ENCODE peak calls at places on chromosome 22, in six cellular contexts. G, N, J, M, S and D are unnamed samples.

GRCh38 chr22:23204125-23204488 is 23.8 kb downstream of the BCR start:
- DNase-seq in G (no peak), N (no peak), J (no peak), M (no peak), S (no peak), D (no peak)

GRCh38 chr22:50268655-50269113 is 1.5 kb downstream of the MAPK11 start:
- DNase-seq in G (no peak), N (no peak), J (no peak), M (no peak), S (no peak), D (no peak)

GRCh38 chr22:29524440-29525191 is 28.9 kb downstream of the THOC5 start:
- DNase-seq in G (peak), N (peak), J (no peak), M (peak), S (peak), D (peak)

GRCh38 chr22:36934153-36934939 is 20.9 kb downstream of the CSF2RB start:
- DNase-seq in G (no peak), N (no peak), J (no peak), M (no peak), S (peak), D (no peak)

GRCh38 chr22:49087716-49088660 is 739.7 kb downstream of the BRD1 start:
- DNase-seq in G (no peak), N (no peak), J (no peak), M (no peak), S (no peak), D (no peak)

GRCh38 chr22:22410121-22410520 is 98.4 kb downstream of the ZNF280B start:
- DNase-seq in G (no peak), N (no peak), J (no peak), M (no peak), S (no peak), D (no peak)

GRCh38 chr22:36470162-36470993 is 11.1 kb downstream of the TXN2 start:
- DNase-seq in G (peak), N (peak), J (peak), M (peak), S (peak), D (peak)

GRCh38 chr22:42343551-42344081 is 73.2 kb upstream of the TCF20 start:
- DNase-seq in G (no peak), N (no peak), J (no peak), M (no peak), S (no peak), D (no peak)

GRCh38 chr22:50599816-50600454 is 658 bp upstream of the MAPK8IP2 start:
- DNase-seq in G (peak), N (peak), J (peak), M (no peak), S (peak), D (peak)

GRCh38 chr22:20551805-20552449 is 44.5 kb downstream of the MED15 start:
- DNase-seq in G (no peak), N (no peak), J (no peak), M (no peak), S (no peak), D (no peak)

GRCh38 chr22:49156662-49157285 is 670.9 kb downstream of the BRD1 start:
- DNase-seq in G (no peak), N (no peak), J (no peak), M (no peak), S (no peak), D (no peak)

GRCh38 chr22:48250286-48250895 is 1487.9 kb downstream of the TBC1D22A start:
- DNase-seq in G (no peak), N (no peak), J (no peak), M (no peak), S (no peak), D (no peak)

GRCh38 chr22:43923631-43924548 is at the start of gene PNPLA3:
- DNase-seq in G (peak), N (peak), J (peak), M (peak), S (peak), D (peak)
- H4K8ac ChIP-seq in G (peak), N (peak), J (no peak), M (peak), S (no peak), D (peak)

DNA sequence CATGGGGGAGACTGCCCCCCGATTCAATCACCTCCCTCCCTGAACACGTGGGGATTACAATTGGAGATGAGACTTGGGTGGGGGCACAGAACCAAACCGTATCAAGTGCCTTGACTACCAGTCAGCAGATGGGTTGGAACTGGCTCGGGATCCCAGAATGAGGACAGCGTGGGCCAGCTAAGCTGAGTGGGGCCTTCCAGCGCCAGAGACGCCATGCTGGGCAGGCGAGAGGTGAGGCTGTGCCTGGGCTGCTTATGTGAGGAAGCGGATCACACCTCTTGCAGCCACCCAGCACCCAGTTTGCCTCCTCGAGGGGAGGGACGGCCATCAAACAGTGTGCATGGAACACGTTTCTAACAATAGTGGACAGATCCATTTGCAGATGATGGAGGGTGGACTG is 195.1 kb downstream of the TBC1D22A start:
- DNase-seq in G (no peak), N (no peak), J (no peak), M (no peak), S (no peak), D (no peak)
- H3K4me2 ChIP-seq in G (no peak), N (no peak), J (no peak), M (no peak), S (no peak), D (no peak)

GRCh38 chr22:24335529-24335928 is 64.9 kb downstream of the SPECC1L start:
- DNase-seq in G (no peak), N (no peak), J (no peak), M (no peak), S (no peak), D (no peak)
- H2BK15ac ChIP-seq in G (no peak), N (no peak), J (no peak), M (no peak), S (no peak), D (no peak)

GRCh38 chr22:45552017-45552411 is 49.3 kb downstream of the FBLN1 start:
- DNase-seq in G (no peak), N (no peak), J (no peak), M (no peak), S (peak), D (no peak)
- H4K8ac ChIP-seq in G (no peak), N (no peak), J (no peak), M (peak), S (no peak), D (peak)

DNA sequence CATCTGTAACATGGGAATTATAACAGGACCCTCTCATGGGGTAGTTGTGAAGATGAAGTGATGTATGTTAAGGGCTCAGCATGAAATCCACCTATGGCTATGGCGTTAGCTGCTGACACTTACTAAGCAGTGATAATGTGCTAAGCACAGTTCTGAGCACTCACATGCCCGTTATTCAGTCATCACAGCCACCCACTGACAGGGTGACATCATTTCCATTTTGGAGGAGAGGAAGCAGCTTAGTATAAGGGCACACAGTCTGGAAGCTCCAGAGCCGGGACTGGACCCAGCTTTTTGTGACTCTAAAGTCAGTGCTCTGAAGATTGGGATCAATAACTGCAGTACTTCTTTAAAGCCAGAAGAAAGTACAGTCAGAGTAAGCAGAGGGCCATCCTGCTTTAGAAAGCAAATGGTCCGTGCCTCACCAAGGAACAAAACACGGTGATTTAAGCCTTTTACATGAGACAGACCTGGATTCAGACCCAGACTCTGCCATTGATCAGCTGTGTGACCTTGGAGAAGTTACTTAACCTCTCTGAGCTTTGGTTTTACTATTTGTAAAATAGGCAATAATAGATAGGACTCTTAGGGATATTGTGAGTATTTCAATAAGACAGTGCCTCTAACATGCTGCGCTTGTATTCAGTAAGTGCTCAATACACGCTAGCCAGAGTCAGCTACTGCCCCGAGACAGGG is 61.5 kb downstream of the SGSM1 start:
- DNase-seq in G (no peak), N (no peak), J (no peak), M (no peak), S (no peak), D (no peak)
- H3K4me2 ChIP-seq in G (no peak), N (no peak), J (no peak), M (no peak), S (no peak), D (no peak)

DNA sequence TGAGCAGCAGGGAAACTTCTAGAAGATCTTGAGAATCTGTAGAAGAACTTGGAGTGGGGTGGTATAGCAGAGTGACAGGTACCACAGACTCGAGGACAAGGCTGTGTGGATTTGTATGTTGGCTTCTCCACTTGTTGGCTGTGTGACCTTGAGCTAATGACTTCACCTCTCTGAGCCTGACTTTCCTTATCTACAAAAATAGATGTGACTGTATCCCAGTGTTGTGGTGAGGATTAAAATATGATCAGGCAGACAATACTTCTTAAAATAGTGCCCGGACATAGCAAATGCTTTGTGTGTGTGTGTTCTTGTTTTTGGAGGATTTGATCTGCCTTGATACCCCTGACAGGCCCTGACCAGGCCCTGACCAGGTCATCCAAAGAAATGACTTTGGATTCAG is 40.8 kb downstream of the MYO18B start:
- DNase-seq in G (no peak), N (no peak), J (no peak), M (no peak), S (no peak), D (no peak)
- H2BK15ac ChIP-seq in G (no peak), N (no peak), J (no peak), M (no peak), S (no peak), D (no peak)

DNA sequence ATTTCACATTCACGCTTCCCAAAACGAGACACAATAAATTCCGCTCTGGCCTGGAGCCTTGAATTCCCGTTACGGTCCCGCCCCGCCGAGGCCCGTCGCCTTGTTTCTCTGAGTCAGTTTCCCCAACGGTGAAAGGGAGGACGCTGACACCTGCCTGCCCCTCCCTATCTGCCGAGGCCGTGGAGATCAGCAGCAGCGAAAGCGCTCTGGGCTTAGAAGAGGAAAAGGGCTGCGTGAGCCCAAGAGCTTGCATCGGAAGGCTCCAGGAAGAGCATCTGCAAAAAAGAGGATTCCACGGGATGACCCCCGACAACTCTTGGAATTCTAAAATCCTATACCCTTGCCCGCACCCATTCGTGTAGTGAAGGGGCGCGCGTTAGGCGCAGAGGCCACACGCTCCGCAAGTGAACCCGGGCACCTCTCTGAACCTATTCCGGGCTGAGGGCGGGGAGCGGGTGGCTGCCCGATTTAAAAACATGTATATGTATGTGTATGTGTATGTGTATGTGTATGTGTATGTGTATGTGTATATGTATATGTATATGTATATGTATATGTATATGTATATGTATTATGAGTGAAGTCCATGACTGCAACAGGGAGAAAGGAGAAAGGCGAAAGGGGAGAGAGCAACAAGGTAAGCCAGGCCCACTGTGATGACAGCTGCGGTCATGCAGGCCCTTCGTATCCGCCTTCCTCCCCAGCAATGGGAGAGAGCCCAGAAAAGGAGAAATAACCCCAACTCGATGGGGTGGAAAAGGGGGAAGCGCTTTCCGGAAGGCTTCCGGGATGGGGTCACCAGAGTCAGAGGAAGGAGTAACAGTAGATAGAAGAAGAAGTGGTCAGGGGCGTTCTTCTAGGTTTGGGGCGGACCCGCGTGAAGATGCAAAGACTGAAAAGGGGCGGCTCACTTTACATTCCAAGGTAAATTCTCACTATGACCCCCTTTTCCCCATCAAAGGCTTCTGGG is 947 bp upstream of the MRTFA start:
- DNase-seq in G (peak), N (no peak), J (no peak), M (no peak), S (no peak), D (no peak)
- H4K8ac ChIP-seq in G (peak), N (no peak), J (no peak), M (peak), S (no peak), D (peak)

GRCh38 chr22:17370036-17370765 is 941 bp downstream of the CECR2 start:
- DNase-seq in G (peak), N (no peak), J (no peak), M (no peak), S (no peak), D (peak)
- H3K4me2 ChIP-seq in G (peak), N (no peak), J (peak), M (no peak), S (peak), D (peak)

DNA sequence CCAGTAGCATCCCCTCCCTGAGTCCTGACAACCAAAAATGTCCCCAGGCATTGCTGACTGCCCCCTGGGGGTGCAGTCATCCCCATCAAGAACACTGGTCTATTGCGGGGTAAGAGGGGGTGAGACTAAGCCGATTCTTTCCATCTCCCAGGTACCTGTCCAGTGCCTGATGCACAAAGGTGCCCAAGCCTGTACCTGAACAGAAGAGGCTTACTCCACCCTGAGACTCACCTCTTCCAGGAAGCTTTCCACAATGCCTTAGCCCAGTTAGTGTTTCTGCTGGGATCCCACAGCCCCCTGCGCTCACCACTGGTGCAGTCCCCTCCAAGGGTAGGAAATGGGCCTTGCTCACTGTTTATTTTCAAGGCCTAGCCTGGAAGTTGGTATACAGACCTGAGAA is 22.9 kb downstream of the TPST2 start:
- DNase-seq in G (no peak), N (no peak), J (no peak), M (no peak), S (no peak), D (no peak)
- H2BK15ac ChIP-seq in G (no peak), N (no peak), J (no peak), M (no peak), S (no peak), D (no peak)

GRCh38 chr22:18078329-18079041 is 695 bp downstream of the PEX26 start:
- DNase-seq in G (peak), N (peak), J (no peak), M (peak), S (peak), D (peak)

GRCh38 chr22:18079706-18080230 is 2.0 kb downstream of the PEX26 start:
- DNase-seq in G (no peak), N (no peak), J (no peak), M (no peak), S (no peak), D (no peak)

GRCh38 chr22:18076060-18076497 is 1.7 kb upstream of the PEX26 start:
- DNase-seq in G (peak), N (peak), J (peak), M (peak), S (peak), D (peak)

GRCh38 chr22:18077087-18077638 is 627 bp upstream of the PEX26 start:
- DNase-seq in G (no peak), N (no peak), J (no peak), M (no peak), S (no peak), D (no peak)

DNA sequence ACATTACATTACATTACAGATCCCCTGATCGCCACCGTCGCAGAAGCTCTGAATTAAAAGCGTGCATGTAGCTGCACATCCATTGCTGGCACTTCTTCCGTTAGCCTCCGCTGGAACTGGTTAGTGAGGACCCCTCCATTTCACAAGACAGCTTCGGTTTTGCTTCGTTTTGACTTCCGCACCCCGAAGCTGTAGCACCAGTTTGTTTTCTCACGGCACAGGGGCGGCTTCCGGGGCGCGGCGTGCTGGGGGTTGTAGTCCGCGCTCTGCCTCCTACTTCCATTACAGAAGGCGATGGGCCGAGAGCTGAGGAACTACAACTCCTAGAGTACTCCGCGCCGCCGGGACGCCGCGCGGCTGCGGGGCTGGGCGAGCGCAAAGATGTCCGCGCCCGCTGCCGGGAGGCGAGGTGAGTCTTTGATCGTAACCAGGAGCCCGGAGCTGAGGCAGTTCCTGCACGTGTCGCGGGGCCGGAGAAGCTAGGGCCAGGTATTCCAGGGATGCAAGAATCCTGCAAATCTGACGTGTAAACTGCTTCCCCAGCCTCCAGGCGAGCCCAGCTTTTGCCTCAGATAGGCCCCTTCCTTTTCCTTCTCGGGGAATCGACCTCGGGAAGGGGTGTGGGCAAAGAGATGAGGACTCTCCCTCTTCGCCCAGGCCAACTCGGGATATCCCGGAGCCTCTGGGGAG is at the start of gene PEX26:
- DNase-seq in G (peak), N (peak), J (peak), M (peak), S (peak), D (peak)
- H4K8ac ChIP-seq in G (peak), N (no peak), J (no peak), M (peak), S (no peak), D (peak)